ENCODE peak calls at places on chromosome X, in four cellular contexts. T is CD4-positive, alpha-beta memory T cell; V is AG08396; Q is NCI-H446 treated with DMSO at 0.1 percent for 48 hours. I is an unnamed sample.

GRCh38 chrX:103918584-103919335 is 43.7 kb upstream of the TMSB15B start:
- DNase-seq in Q (peak), T (peak), V (peak), I (peak)

GRCh38 chrX:12011075-12011474 is 127.2 kb upstream of the FRMPD4 start:
- DNase-seq in T (no peak), Q (no peak), V (peak), I (no peak)

GRCh38 chrX:118254611-118255010 is 91.3 kb upstream of the WDR44 start:
- DNase-seq in T (peak), Q (peak), V (peak), I (peak)

GRCh38 chrX:136047969-136048368 is 62.7 kb downstream of the SLC9A6 start:
- DNase-seq in T (no peak), Q (no peak), V (no peak), I (no peak)

GRCh38 chrX:49995795-49996455 is 73.5 kb downstream of the CLCN5 start:
- DNase-seq in T (no peak), V (no peak), Q (no peak), I (no peak)

GRCh38 chrX:118751950-118752783 is 24.8 kb downstream of the IL13RA1 start:
- DNase-seq in V (no peak), T (no peak), Q (no peak), I (no peak)

GRCh38 chrX:136065044-136065671 is 79.9 kb downstream of the SLC9A6 start:
- DNase-seq in V (no peak), T (peak), Q (peak), I (peak)

GRCh38 chrX:131725001-131725654 is 181.3 kb downstream of the OR13H1 start:
- DNase-seq in V (no peak), Q (no peak), T (no peak), I (no peak)

GRCh38 chrX:119187298-119187697 is 48.8 kb upstream of the PGRMC1 start:
- DNase-seq in T (no peak), Q (no peak), V (no peak), I (no peak)

GRCh38 chrX:70096052-70096451 is 33.8 kb downstream of the OTUD6A start:
- DNase-seq in T (no peak), Q (no peak), V (peak), I (no peak)

I was measured in DMS 273 treated with DMSO at 0.1 percent for 48 hours.